ENCODE peak calls at places on chromosomes 11 and 22, in eight cellular contexts. N is heart right ventricle, A is cardiac fibroblast, J is fibroblast of pulmonary artery, K is mammary epithelial cell, L is A549, Y is cardiac muscle cell, H is fibroblast of lung. U is an unnamed sample.

GRCh38 chr11:15935370-15935769 is 421.0 kb downstream of the SOX6 start:
- DNase-seq in A (no peak), Y (no peak), N (no peak), L (no peak), H (no peak), J (no peak), K (no peak), U (no peak)

GRCh38 chr11:69227271-69227670 is 66.7 kb upstream of the MYEOV start:
- DNase-seq in Y (no peak), K (no peak), A (no peak), L (no peak), H (no peak), J (no peak), N (no peak), U (no peak)

GRCh38 chr11:6635082-6635932 is 16.1 kb upstream of the TPP1 start:
- DNase-seq in K (no peak), N (peak), J (peak), A (peak), L (no peak), Y (peak), H (no peak), U (no peak)

GRCh38 chr11:105265859-105266258 is 126.3 kb upstream of the CARD18 start:
- DNase-seq in K (peak), J (peak), N (no peak), L (no peak), A (peak), H (peak), Y (peak), U (no peak)

GRCh38 chr11:13168281-13168680 is 109.3 kb upstream of the BMAL1 start:
- DNase-seq in H (no peak), K (peak), J (no peak), A (no peak), N (no peak), Y (no peak), L (no peak), U (no peak)

GRCh38 chr22:30575011-30575671 is 676 bp upstream of the GAL3ST1 start:
- DNase-seq in N (peak), K (no peak), H (peak), L (no peak), Y (peak), A (peak), J (peak), U (no peak)

GRCh38 chr22:38881464-38881871 is 9.5 kb upstream of the CBX6 start:
- DNase-seq in Y (peak), K (no peak), J (peak), N (no peak), L (no peak), H (peak), A (peak), U (no peak)

GRCh38 chr11:131389582-131389981 is 19.2 kb downstream of the NTM start:
- DNase-seq in L (no peak), H (no peak), K (no peak), J (no peak), N (no peak), A (no peak), Y (no peak), U (no peak)

GRCh38 chr11:3043315-3043871 is 13.8 kb downstream of the CARS1 start:
- DNase-seq in N (peak), J (peak), H (peak), L (no peak), Y (peak), A (peak), K (no peak), U (no peak)

GRCh38 chr11:111554532-111554931 is 14.0 kb downstream of the LAYN start:
- DNase-seq in H (no peak), J (no peak), Y (no peak), L (no peak), A (peak), N (no peak), K (peak), U (no peak)

GRCh38 chr22:36212896-36213295 is 11.3 kb upstream of the APOL4 start:
- DNase-seq in L (no peak), A (no peak), N (no peak), H (no peak), K (no peak), J (no peak), Y (no peak), U (no peak)

GRCh38 chr22:38981005-38981658 is 1.0 kb upstream of the APOBEC3B start:
- DNase-seq in H (peak), N (no peak), L (peak), J (peak), K (peak), Y (peak), A (peak), U (peak)

GRCh38 chr11:77250881-77251640 is 50.4 kb downstream of the GDPD4 start:
- DNase-seq in J (peak), Y (peak), N (no peak), H (peak), A (peak), K (peak), L (no peak), U (no peak)

GRCh38 chr11:64234840-64235379 is 526 bp downstream of the VEGFB start:
- DNase-seq in H (no peak), Y (peak), J (no peak), A (no peak), L (no peak), N (peak), K (peak), U (peak)

GRCh38 chr11:8263109-8263768 is 439 bp downstream of the LMO1 start:
- DNase-seq in L (no peak), Y (no peak), K (no peak), J (no peak), N (no peak), H (peak), A (no peak), U (no peak)

GRCh38 chr22:36818010-36818642 is 1.3 kb upstream of the PVALB start:
- DNase-seq in H (peak), K (peak), A (no peak), N (no peak), J (no peak), Y (no peak), L (no peak), U (no peak)

GRCh38 chr11:64074239-64074638 is 38.5 kb downstream of the FLRT1 start:
- DNase-seq in Y (peak), N (no peak), H (no peak), K (peak), J (peak), L (no peak), A (peak), U (no peak)

GRCh38 chr22:48558606-48559402 is 1268.9 kb downstream of the BRD1 start:
- DNase-seq in Y (no peak), N (no peak), K (no peak), H (no peak), J (no peak), A (no peak), L (no peak), U (no peak)

GRCh38 chr11:57885298-57886035 is 123.9 kb downstream of the CTNND1 start:
- DNase-seq in K (peak), A (peak), N (no peak), J (peak), L (peak), Y (peak), H (peak), U (no peak)

GRCh38 chr11:28756977-28757376 is 648.8 kb downstream of the METTL15 start:
- DNase-seq in H (peak), L (peak), N (no peak), K (peak), Y (peak), A (peak), J (peak), U (no peak)

GRCh38 chr11:131811380-131811779 is 441.0 kb downstream of the NTM start:
- DNase-seq in K (peak), J (no peak), A (peak), L (no peak), N (no peak), Y (no peak), H (peak), U (no peak)

GRCh38 chr11:14620027-14620511 is 23.5 kb upstream of the PDE3B start:
- DNase-seq in N (no peak), A (no peak), J (peak), H (no peak), Y (peak), K (no peak), L (no peak), U (no peak)

GRCh38 chr22:31036671-31037550 is 44.2 kb upstream of the SMTN start:
- DNase-seq in K (peak), N (no peak), Y (peak), A (peak), L (peak), H (peak), J (no peak), U (no peak)

GRCh38 chr11:119873761-119874421 is 144.9 kb upstream of the NECTIN1 start:
- DNase-seq in N (no peak), A (no peak), L (no peak), J (no peak), H (no peak), Y (no peak), K (no peak), U (no peak)

GRCh38 chr11:119335655-119336543 is 1.6 kb downstream of the RNF26 start:
- DNase-seq in J (no peak), H (no peak), L (no peak), N (no peak), Y (no peak), A (no peak), K (peak), U (no peak)

GRCh38 chr11:1553808-1554594 is 18.1 kb downstream of the DUSP8 start:
- DNase-seq in J (no peak), N (no peak), Y (no peak), H (no peak), L (no peak), K (no peak), A (no peak), U (no peak)

GRCh38 chr11:80872116-80872728 is 1431.4 kb upstream of the TENM4 start:
- DNase-seq in Y (no peak), H (no peak), J (no peak), N (no peak), A (no peak), K (no peak), L (no peak), U (no peak)

GRCh38 chr11:64102005-64102738 is 63.7 kb downstream of the MACROD1 start:
- DNase-seq in J (no peak), K (no peak), L (no peak), A (no peak), H (no peak), N (no peak), Y (no peak), U (no peak)

GRCh38 chr11:69087811-69088210 is 39.1 kb downstream of the TPCN2 start:
- DNase-seq in H (no peak), K (no peak), N (no peak), L (no peak), Y (no peak), A (no peak), J (no peak), U (no peak)

GRCh38 chr11:2806351-2807058 is 79.1 kb downstream of the CDKN1C start:
- DNase-seq in A (no peak), H (no peak), Y (no peak), N (peak), L (no peak), K (no peak), J (no peak), U (no peak)

GRCh38 chr11:62921573-62922188 is 518 bp upstream of the CHRM1 start:
- DNase-seq in K (no peak), A (no peak), J (peak), H (no peak), L (no peak), N (no peak), Y (peak), U (no peak)

GRCh38 chr11:29125621-29126020 is 891.2 kb downstream of the KCNA4 start:
- DNase-seq in J (no peak), H (no peak), N (no peak), Y (no peak), L (no peak), A (no peak), K (no peak), U (no peak)

GRCh38 chr22:35344956-35345690 is 35.8 kb upstream of the HMOX1 start:
- DNase-seq in K (no peak), N (no peak), L (no peak), J (no peak), Y (no peak), H (no peak), A (no peak), U (no peak)

GRCh38 chr11:6229911-6230310 is 4.5 kb downstream of the FHIP1B start:
- DNase-seq in J (no peak), A (no peak), K (no peak), L (no peak), Y (no peak), N (no peak), H (no peak), U (no peak)

GRCh38 chr11:93686226-93686625 is 24.7 kb downstream of the CEP295 start:
- DNase-seq in L (no peak), K (no peak), H (no peak), A (peak), Y (no peak), J (peak), N (no peak), U (no peak)

DNA sequence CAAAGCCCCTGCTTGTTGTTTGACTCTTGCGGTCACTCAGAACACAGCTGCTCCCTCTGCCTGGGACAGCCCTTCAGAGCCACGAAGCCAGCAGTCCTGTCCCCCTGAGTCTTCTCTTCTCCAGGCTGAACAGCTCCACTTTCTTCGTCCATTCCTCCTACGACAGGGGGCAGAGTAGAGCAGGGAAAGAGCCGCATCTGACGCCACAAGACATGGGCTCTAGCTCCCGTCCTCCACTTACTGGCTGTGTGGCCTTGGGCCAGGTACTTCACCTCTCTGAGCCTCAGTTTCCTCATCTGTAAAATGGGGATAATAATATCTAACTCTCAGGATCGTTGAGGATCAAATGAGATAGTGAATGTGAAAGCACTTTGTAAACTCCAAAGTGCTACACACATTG is 29.9 kb downstream of the CHRDL2 start:
- DNase-seq in Y (no peak), A (peak), N (no peak), K (no peak), H (no peak), L (peak), J (no peak), U (no peak)
- TF ChIP-seq CTCF in Y (peak), A (peak), N (no peak), K (no peak), H (no peak), L (peak), J (peak), U (peak)

GRCh38 chr11:12085371-12086251 is 24.8 kb upstream of the MICAL2 start:
- DNase-seq in H (peak), N (no peak), J (no peak), Y (no peak), L (peak), A (peak), K (no peak), U (no peak)
- H3K4me3 ChIP-seq in H (no peak), N (no peak), J (no peak), Y (no peak), L (no peak), A (no peak), K (no peak), U (no peak)

GRCh38 chr22:22796729-22797128 is 90.9 kb upstream of the IGLL5 start:
- DNase-seq in A (no peak), J (no peak), Y (no peak), K (no peak), L (no peak), H (no peak), N (no peak), U (no peak)
- TF ChIP-seq CTCF in A (no peak), J (no peak), Y (no peak), K (no peak), L (no peak), H (no peak), N (no peak), U (no peak)

GRCh38 chr22:49723478-49724029 is 104.1 kb downstream of the BRD1 start:
- DNase-seq in N (no peak), Y (no peak), A (no peak), K (no peak), H (no peak), L (no peak), J (no peak), U (no peak)

GRCh38 chr22:49725516-49725915 is 102.2 kb downstream of the BRD1 start:
- DNase-seq in L (no peak), H (no peak), K (no peak), A (no peak), N (no peak), Y (no peak), J (no peak), U (no peak)

GRCh38 chr22:49726022-49726681 is 101.5 kb downstream of the BRD1 start:
- DNase-seq in L (no peak), H (no peak), N (no peak), K (no peak), J (no peak), A (no peak), Y (no peak), U (no peak)

GRCh38 chr22:49724893-49725489 is 102.7 kb downstream of the BRD1 start:
- DNase-seq in Y (peak), N (peak), H (peak), A (peak), K (peak), J (peak), L (peak), U (peak)

GRCh38 chr22:49724030-49724892 is 103.4 kb downstream of the BRD1 start:
- DNase-seq in N (no peak), A (no peak), L (no peak), K (no peak), H (no peak), Y (no peak), J (no peak), U (no peak)
- H3K4me3 ChIP-seq in N (peak), A (no peak), L (peak), K (no peak), H (no peak), Y (no peak), J (no peak), U (peak)

GRCh38 chr11:60913793-60914619 is at the start of gene TMEM109:
- DNase-seq in A (peak), J (peak), Y (peak), H (peak), K (peak), N (peak), L (peak), U (peak)
- TF ChIP-seq CTCF in A (no peak), J (no peak), Y (no peak), H (no peak), K (no peak), N (no peak), L (no peak), U (no peak)

GRCh38 chr11:33699515-33700424 is 856 bp downstream of the C11orf91 start:
- DNase-seq in H (no peak), L (no peak), Y (no peak), K (peak), N (peak), J (no peak), A (peak), U (no peak)
- H3K4me3 ChIP-seq in H (peak), L (peak), Y (peak), K (no peak), N (peak), J (peak), A (peak), U (peak)

DNA sequence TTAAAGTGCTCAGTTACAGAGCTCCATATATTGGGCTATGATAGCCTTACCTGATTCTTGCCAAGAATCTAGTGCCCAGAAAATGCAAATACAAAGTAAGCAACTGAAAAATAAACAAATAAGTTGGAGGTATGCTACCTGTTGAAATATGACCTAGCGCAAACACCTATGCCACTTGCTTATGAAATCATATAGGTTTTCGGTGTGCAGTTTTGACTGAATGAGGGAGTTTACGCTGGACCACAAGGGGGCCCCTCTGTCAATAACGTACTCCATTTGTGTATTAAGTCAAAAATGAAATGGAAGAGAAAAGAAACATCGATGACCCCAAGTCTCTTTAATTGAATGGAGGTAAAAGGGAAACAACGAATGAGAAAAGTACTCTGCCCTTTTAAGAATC is 84.9 kb upstream of the TRIM77 start:
- DNase-seq in H (no peak), K (no peak), A (no peak), J (no peak), N (no peak), Y (no peak), L (no peak), U (no peak)
- TF ChIP-seq CTCF in H (no peak), K (no peak), A (no peak), J (no peak), N (no peak), Y (peak), L (no peak), U (no peak)

GRCh38 chr22:19929586-19930302 is 11.8 kb upstream of the COMT start:
- DNase-seq in L (no peak), J (no peak), N (no peak), Y (no peak), K (no peak), H (no peak), A (no peak), U (no peak)
- H3K4me3 ChIP-seq in L (no peak), J (no peak), N (no peak), Y (no peak), K (no peak), H (no peak), A (no peak), U (no peak)

GRCh38 chr22:23533328-23533762 is 46.7 kb downstream of the IGLL1 start:
- DNase-seq in H (peak), L (peak), K (peak), J (peak), N (no peak), Y (peak), A (no peak), U (no peak)
- TF ChIP-seq CTCF in H (no peak), L (no peak), K (peak), J (peak), N (peak), Y (peak), A (peak), U (peak)

DNA sequence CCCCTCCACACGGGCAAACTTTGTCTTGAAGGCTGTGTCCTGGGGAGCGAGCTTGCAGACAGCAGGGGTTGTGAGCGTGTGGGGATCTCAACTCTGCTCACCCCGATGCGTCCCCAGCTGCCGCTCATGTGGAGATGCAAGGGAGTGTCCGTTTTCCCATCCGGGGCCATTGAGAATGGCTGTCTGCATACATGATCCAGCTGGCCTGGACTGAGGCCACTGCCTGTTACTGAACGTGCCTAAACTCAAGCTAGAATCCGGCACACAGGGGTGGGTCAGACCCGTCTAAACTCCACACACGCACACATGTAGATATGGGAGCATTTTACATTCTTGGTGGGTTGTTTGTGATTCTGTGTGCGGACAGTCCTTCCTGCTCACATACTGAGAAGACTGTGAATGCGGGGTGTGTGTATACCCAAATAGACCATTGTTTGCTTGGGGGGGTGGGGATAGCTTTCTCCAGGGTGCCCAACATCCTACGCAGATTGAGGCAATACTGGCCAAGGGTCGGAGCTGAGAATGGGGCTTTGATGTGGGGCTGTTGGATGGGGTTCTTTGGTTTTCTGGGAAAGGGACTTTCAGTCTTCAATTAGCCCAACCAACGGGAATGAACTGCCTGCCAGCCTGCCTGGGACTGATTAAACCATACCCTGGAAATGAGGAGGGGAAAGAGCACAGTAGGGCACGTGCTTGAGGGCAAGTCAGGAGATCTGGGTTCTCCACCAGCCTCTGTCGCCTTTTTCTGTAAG is 60.4 kb downstream of the ST3GAL4 start:
- DNase-seq in Y (peak), H (no peak), J (peak), K (no peak), N (peak), L (no peak), A (no peak), U (no peak)
- H3K4me3 ChIP-seq in Y (no peak), H (peak), J (no peak), K (no peak), N (peak), L (no peak), A (no peak), U (no peak)

U was measured in GM06990.